ENCODE peak calls at places on chromosomes 7 and 10, in nine cellular contexts. W, G, T, H, C, J, K, S and O are unnamed samples.

GRCh38 chr10:100347568-100348195 is 649 bp downstream of the SCD start:
- DNase-seq in W (no peak), G (no peak), T (no peak), H (peak), C (no peak), J (no peak), K (no peak), S (no peak), O (peak)

GRCh38 chr10:89078729-89079672 is 88.4 kb downstream of the FAS start:
- DNase-seq in W (no peak), G (no peak), T (no peak), H (no peak), C (no peak), J (no peak), K (no peak), S (no peak), O (no peak)

GRCh38 chr7:138328215-138328614 is 131.8 kb upstream of the TRIM24 start:
- DNase-seq in W (no peak), G (no peak), T (no peak), H (no peak), C (peak), J (no peak), K (no peak), S (no peak), O (no peak)

GRCh38 chr7:134056816-134057215 is 70.3 kb upstream of the LRGUK start:
- DNase-seq in W (peak), G (no peak), T (no peak), H (no peak), C (no peak), J (no peak), K (no peak), S (no peak), O (no peak)

GRCh38 chr7:154350892-154351291 is 298.7 kb downstream of the DPP6 start:
- DNase-seq in W (no peak), G (no peak), T (no peak), H (no peak), C (no peak), J (no peak), K (no peak), S (no peak), O (no peak)

GRCh38 chr10:102514487-102515311 is 10.9 kb downstream of the SUFU start:
- DNase-seq in W (no peak), G (no peak), T (no peak), H (no peak), C (no peak), J (no peak), K (no peak), S (no peak), O (no peak)

GRCh38 chr7:79489371-79489770 is 35.9 kb upstream of the MAGI2 start:
- DNase-seq in W (no peak), G (no peak), T (no peak), H (no peak), C (no peak), J (no peak), K (no peak), S (no peak), O (no peak)

GRCh38 chr10:103493911-103494877 is 689 bp downstream of the NEURL1 start:
- DNase-seq in W (no peak), G (no peak), T (peak), H (no peak), C (no peak), J (peak), K (peak), S (peak), O (peak)

GRCh38 chr7:151876112-151876898 is 610 bp downstream of the PRKAG2 start:
- DNase-seq in W (peak), G (peak), T (peak), H (peak), C (peak), J (no peak), K (peak), S (no peak), O (peak)

GRCh38 chr10:18501610-18502009 is 149.8 kb downstream of the NSUN6 start:
- DNase-seq in W (no peak), G (no peak), T (no peak), H (no peak), C (no peak), J (no peak), K (no peak), S (peak), O (no peak)

GRCh38 chr10:75708060-75708459 is 276.6 kb downstream of the LRMDA start:
- DNase-seq in W (peak), G (no peak), T (no peak), H (no peak), C (no peak), J (no peak), K (no peak), S (no peak), O (peak)

GRCh38 chr10:131811239-131812011 is 89.4 kb upstream of the PPP2R2D start:
- DNase-seq in W (no peak), G (no peak), T (no peak), H (no peak), C (no peak), J (no peak), K (no peak), S (no peak), O (no peak)

GRCh38 chr10:124240721-124241350 is 147.4 kb upstream of the CHST15 start:
- DNase-seq in W (no peak), G (peak), T (no peak), H (no peak), C (no peak), J (no peak), K (no peak), S (no peak), O (no peak)

GRCh38 chr10:105950410-105950809 is 1214.1 kb downstream of the SORCS1 start:
- DNase-seq in W (no peak), G (peak), T (peak), H (peak), C (peak), J (no peak), K (peak), S (peak), O (peak)

GRCh38 chr7:39892361-39892760 is 57.7 kb upstream of the CDK13 start:
- DNase-seq in W (no peak), G (no peak), T (no peak), H (peak), C (no peak), J (no peak), K (no peak), S (no peak), O (no peak)

GRCh38 chr7:155356323-155357105 is 58.8 kb downstream of the INSIG1 start:
- DNase-seq in W (no peak), G (no peak), T (no peak), H (peak), C (no peak), J (no peak), K (no peak), S (no peak), O (no peak)

GRCh38 chr7:48147078-48147591 is 24.1 kb upstream of the ABCA13 start:
- DNase-seq in W (no peak), G (peak), T (no peak), H (peak), C (no peak), J (no peak), K (no peak), S (no peak), O (no peak)

GRCh38 chr7:17209101-17209500 is 89.4 kb upstream of the AHR start:
- DNase-seq in W (no peak), G (no peak), T (no peak), H (no peak), C (no peak), J (no peak), K (no peak), S (peak), O (no peak)

GRCh38 chr10:131242007-131242406 is 69.5 kb downstream of the TCERG1L start:
- DNase-seq in W (no peak), G (no peak), T (no peak), H (no peak), C (no peak), J (no peak), K (no peak), S (no peak), O (peak)

GRCh38 chr10:74292871-74293427 is 141.9 kb downstream of the ADK start:
- DNase-seq in W (no peak), G (no peak), T (no peak), H (peak), C (no peak), J (no peak), K (no peak), S (peak), O (peak)

DNA sequence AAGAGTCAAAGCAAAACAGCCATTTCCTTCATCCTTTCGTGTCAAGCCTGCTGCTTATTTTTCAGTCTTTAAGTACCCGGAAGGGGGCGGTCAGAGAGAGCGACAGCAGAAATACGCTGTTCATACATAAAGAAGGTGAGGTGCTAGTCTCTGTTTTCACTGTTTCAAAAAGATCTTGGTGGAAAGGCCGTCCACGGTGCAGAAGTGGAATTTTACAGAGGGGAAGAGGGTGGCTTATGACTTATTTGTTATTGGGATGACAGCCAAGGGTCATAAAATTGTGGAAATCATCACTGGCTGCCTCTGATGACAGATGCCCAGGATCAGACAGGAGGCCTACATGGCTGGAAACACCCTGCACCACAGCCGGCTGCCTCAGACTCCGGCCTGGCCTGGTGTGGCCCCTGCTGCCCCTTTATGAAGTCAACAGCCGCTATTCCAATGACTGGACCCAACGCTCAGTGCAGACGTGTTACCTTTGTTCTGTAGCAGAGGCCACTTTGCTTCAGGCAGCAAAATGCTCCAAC is 57.0 kb downstream of the HIPK2 start:
- DNase-seq in W (no peak), G (peak), T (peak), H (no peak), C (no peak), J (no peak), K (peak), S (no peak), O (no peak)
- TF ChIP-seq CTCF in W (no peak), G (no peak), T (no peak), H (no peak), C (no peak), J (no peak), K (no peak), S (no peak), O (no peak)

GRCh38 chr7:32941996-32942782 is 15.1 kb upstream of the FKBP9 start:
- DNase-seq in W (no peak), G (peak), T (peak), H (peak), C (peak), J (no peak), K (no peak), S (no peak), O (peak)

GRCh38 chr7:32947420-32947983 is 9.7 kb upstream of the FKBP9 start:
- DNase-seq in W (no peak), G (no peak), T (no peak), H (no peak), C (no peak), J (no peak), K (no peak), S (no peak), O (no peak)

GRCh38 chr7:32943654-32944030 is 13.6 kb upstream of the FKBP9 start:
- DNase-seq in W (no peak), G (no peak), T (no peak), H (no peak), C (no peak), J (no peak), K (no peak), S (no peak), O (no peak)

GRCh38 chr7:32941181-32941995 is 15.9 kb upstream of the FKBP9 start:
- DNase-seq in W (no peak), G (no peak), T (no peak), H (peak), C (no peak), J (no peak), K (no peak), S (no peak), O (no peak)

GRCh38 chr7:32942783-32943653 is 14.2 kb upstream of the FKBP9 start:
- DNase-seq in W (no peak), G (peak), T (peak), H (peak), C (peak), J (no peak), K (peak), S (peak), O (peak)
- TF ChIP-seq CTCF in W (peak), G (no peak), T (peak), H (peak), C (peak), J (peak), K (peak), S (peak), O (no peak)

GRCh38 chr7:121267612-121268011 is 61.2 kb upstream of the WNT16 start:
- DNase-seq in W (no peak), G (no peak), T (no peak), H (no peak), C (no peak), J (no peak), K (no peak), S (no peak), O (no peak)
- TF ChIP-seq CTCF in W (no peak), G (no peak), T (no peak), H (no peak), C (no peak), J (no peak), K (no peak), S (no peak), O (no peak)

DNA sequence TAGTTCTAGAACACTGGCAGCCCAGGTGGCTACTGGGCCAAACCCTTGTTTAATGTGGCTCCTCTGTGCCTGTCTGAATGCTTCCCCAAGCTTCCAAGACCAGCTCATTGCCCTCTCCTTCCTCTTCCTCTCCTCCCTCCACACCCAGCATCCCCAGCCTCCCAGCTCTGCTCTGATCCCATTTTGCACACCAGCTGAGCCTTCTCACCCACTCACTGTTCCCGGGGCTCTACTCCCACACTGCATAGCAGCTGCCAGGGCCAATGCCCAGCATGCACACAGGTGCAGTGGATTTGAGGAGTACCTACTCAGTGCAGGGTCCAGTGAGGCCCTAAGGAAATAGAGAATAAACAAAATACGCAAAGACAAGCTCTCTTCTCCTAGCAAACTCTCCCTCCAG is 46.7 kb downstream of the GPAM start:
- DNase-seq in W (no peak), G (no peak), T (no peak), H (no peak), C (no peak), J (no peak), K (no peak), S (no peak), O (no peak)
- TF ChIP-seq CTCF in W (no peak), G (no peak), T (no peak), H (no peak), C (no peak), J (no peak), K (no peak), S (no peak), O (no peak)

GRCh38 chr7:157422279-157422678 is 85.5 kb downstream of the DNAJB6 start:
- DNase-seq in W (no peak), G (no peak), T (no peak), H (no peak), C (no peak), J (peak), K (no peak), S (no peak), O (no peak)
- TF ChIP-seq CTCF in W (no peak), G (no peak), T (no peak), H (no peak), C (no peak), J (no peak), K (no peak), S (no peak), O (no peak)

GRCh38 chr7:27095897-27096755 is at the start of gene HOXA1:
- DNase-seq in W (peak), G (peak), T (peak), H (peak), C (peak), J (no peak), K (peak), S (peak), O (peak)
- TF ChIP-seq CTCF in W (no peak), G (no peak), T (no peak), H (no peak), C (peak), J (no peak), K (no peak), S (no peak), O (no peak)